ENCODE peak calls at places on chromosomes 2 and 18, in four cellular contexts. C, V, A and W are unnamed samples.
A peak's percentile ranks its signal among the peaks of the same experiment; 100 is the strongest.

GRCh38 chr2:36618381-36618780 is 20.4 kb upstream of the FEZ2 start:
- DNase-seq in C (peak; percentile 66), V (peak; percentile 83), A (peak; percentile 75), W (peak; percentile 70)

GRCh38 chr18:43662657-43663056 is 385.4 kb upstream of the SYT4 start:
- DNase-seq in C (no peak), V (no peak), A (no peak), W (no peak)

GRCh38 chr2:61328707-61329251 is 142.1 kb downstream of the USP34 start:
- DNase-seq in C (no peak), V (no peak), A (no peak), W (peak; percentile 27)

GRCh38 chr2:240564571-240565266 is 3.6 kb upstream of the RNPEPL1 start:
- DNase-seq in C (no peak), V (no peak), A (peak; percentile 73), W (no peak)

GRCh38 chr2:226609361-226609760 is 190.3 kb downstream of the IRS1 start:
- DNase-seq in C (no peak), V (no peak), A (peak; percentile 36), W (no peak)

GRCh38 chr2:45242161-45242741 is 233.0 kb upstream of the SIX2 start:
- DNase-seq in C (no peak), V (no peak), A (no peak), W (no peak)

GRCh38 chr18:8701546-8702118 is 3.7 kb upstream of the MTCL1 start:
- DNase-seq in C (no peak), V (peak; percentile 59), A (no peak), W (no peak)

GRCh38 chr2:226631671-226632070 is 167.9 kb downstream of the IRS1 start:
- DNase-seq in C (no peak), V (no peak), A (no peak), W (no peak)

GRCh38 chr18:54942569-54942968 is 16.7 kb downstream of the CCDC68 start:
- DNase-seq in C (no peak), V (no peak), A (no peak), W (no peak)

GRCh38 chr2:127157114-127157513 is 50.2 kb upstream of the BIN1 start:
- DNase-seq in C (no peak), V (no peak), A (no peak), W (no peak)

GRCh38 chr2:49490710-49491109 is 336.4 kb upstream of the FSHR start:
- DNase-seq in C (peak; percentile 86), V (peak; percentile 29), A (peak; percentile 20), W (peak; percentile 48)

GRCh38 chr18:57446322-57446721 is 11.1 kb downstream of the ONECUT2 start:
- DNase-seq in C (peak; percentile 73), V (peak; percentile 31), A (peak; percentile 55), W (no peak)

GRCh38 chr2:30230855-30231725 is at the start of gene LBH:
- DNase-seq in C (peak; percentile 66), V (no peak), A (peak; percentile 90), W (peak; percentile 88)

GRCh38 chr18:7307586-7307985 is 76.7 kb downstream of the LRRC30 start:
- DNase-seq in C (no peak), V (no peak), A (no peak), W (no peak)

GRCh38 chr2:208586516-208586915 is 179.9 kb downstream of the PTH2R start:
- DNase-seq in C (no peak), V (no peak), A (no peak), W (no peak)

GRCh38 chr18:61988100-61988499 is 95.3 kb upstream of the RNF152 start:
- DNase-seq in C (no peak), V (no peak), A (no peak), W (peak; percentile 29)

GRCh38 chr18:10783941-10784340 is 258.1 kb downstream of the NAPG start:
- DNase-seq in C (no peak), V (no peak), A (no peak), W (no peak)

GRCh38 chr2:234476766-234477165 is 20.1 kb downstream of the ARL4C start:
- DNase-seq in C (no peak), V (no peak), A (peak; percentile 18), W (no peak)

GRCh38 chr2:67485431-67485830 is 88.3 kb downstream of the ETAA1 start:
- DNase-seq in C (no peak), V (no peak), A (no peak), W (no peak)

GRCh38 chr18:68679531-68679930 is 35.4 kb downstream of the TMX3 start:
- DNase-seq in C (no peak), V (no peak), A (no peak), W (no peak)

GRCh38 chr2:214076527-214076926 is 334.3 kb upstream of the VWC2L start:
- DNase-seq in C (no peak), V (no peak), A (no peak), W (no peak)

GRCh38 chr2:188333751-188334524 is 42.3 kb downstream of the GULP1 start:
- DNase-seq in C (no peak), V (no peak), A (peak; percentile 7), W (no peak)

GRCh38 chr18:22129778-22130177 is 39.6 kb upstream of the GATA6 start:
- DNase-seq in C (no peak), V (no peak), A (no peak), W (no peak)

GRCh38 chr2:109411648-109412325 is 202.0 kb downstream of the SEPTIN10 start:
- DNase-seq in C (no peak), V (no peak), A (no peak), W (no peak)

GRCh38 chr2:61134141-61134540 is 27.8 kb upstream of the C2orf74 start:
- DNase-seq in C (no peak), V (peak; percentile 4), A (no peak), W (no peak)

GRCh38 chr18:30985753-30986152 is 56.8 kb downstream of the DSC3 start:
- DNase-seq in C (no peak), V (no peak), A (no peak), W (no peak)

GRCh38 chr18:30992231-30992630 is 50.3 kb downstream of the DSC3 start:
- DNase-seq in C (no peak), V (no peak), A (no peak), W (no peak)

GRCh38 chr18:30988440-30988839 is 54.1 kb downstream of the DSC3 start:
- DNase-seq in C (no peak), V (no peak), A (no peak), W (no peak)

GRCh38 chr18:30991397-30991796 is 51.1 kb downstream of the DSC3 start:
- DNase-seq in C (no peak), V (no peak), A (peak; percentile 53), W (no peak)

GRCh38 chr18:30987479-30988241 is 54.9 kb downstream of the DSC3 start:
- DNase-seq in C (no peak), V (no peak), A (peak; percentile 88), W (no peak)
- TF ChIP-seq SP1 in C (no peak), V (no peak), A (no peak), W (no peak)

DNA sequence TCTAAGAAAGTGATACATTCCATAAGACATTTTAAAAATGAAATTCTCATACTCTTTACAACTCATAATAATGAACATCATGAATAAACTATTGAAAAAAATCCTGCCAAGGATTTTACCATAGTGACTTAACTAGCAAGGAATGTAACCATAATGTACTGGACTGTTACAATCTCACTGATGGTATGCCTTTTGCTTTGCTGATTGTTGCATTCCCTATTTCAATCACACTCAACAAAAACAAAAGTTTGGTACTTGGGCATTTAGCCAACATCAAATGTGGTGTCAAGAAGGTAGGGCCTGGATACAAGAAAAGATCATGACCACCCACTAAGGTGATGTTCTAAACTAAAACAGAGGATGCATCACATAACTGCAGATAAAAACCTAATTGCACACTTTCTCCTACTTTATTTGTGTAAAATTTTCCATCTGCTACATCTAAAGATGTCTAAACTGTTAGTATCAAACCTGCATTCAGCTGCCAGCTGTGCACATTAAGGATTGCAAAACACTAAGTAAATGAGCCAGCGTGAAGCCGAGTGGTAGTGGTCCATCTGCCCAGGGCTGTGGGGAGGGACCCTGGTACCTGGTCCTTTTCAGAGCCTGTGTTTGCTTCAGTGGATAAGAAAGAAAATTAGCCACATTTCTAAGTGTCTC is 564.4 kb downstream of the ZEB2 start:
- DNase-seq in C (no peak), V (no peak), A (no peak), W (no peak)
- TF ChIP-seq ELF4 in C (no peak), V (no peak), A (no peak), W (no peak)

GRCh38 chr2:202681688-202682205 is 47.0 kb downstream of the FAM117B start:
- DNase-seq in C (no peak), V (no peak), A (no peak), W (no peak)
- TF ChIP-seq SP1 in C (no peak), V (no peak), A (no peak), W (no peak)

GRCh38 chr18:23506393-23506792 is 3.1 kb downstream of the RMC1 start:
- DNase-seq in C (no peak), V (no peak), A (no peak), W (no peak)

GRCh38 chr18:23502516-23503037 is 734 bp upstream of the RMC1 start:
- DNase-seq in C (no peak), V (no peak), A (peak; percentile 30), W (no peak)

GRCh38 chr18:23503967-23504352 is 649 bp downstream of the RMC1 start:
- DNase-seq in C (no peak), V (no peak), A (no peak), W (no peak)

GRCh38 chr18:23503038-23503966 is at the start of gene RMC1:
- DNase-seq in C (peak; percentile 96), V (peak; percentile 80), A (peak; percentile 98), W (peak; percentile 99)

GRCh38 chr18:23504720-23505119 is 1.4 kb downstream of the RMC1 start:
- DNase-seq in C (no peak), V (no peak), A (no peak), W (no peak)
- TF ChIP-seq ELF4 in C (no peak), V (no peak), A (no peak), W (no peak)

GRCh38 chr2:174482854-174483253 is 4.0 kb downstream of the GPR155 start:
- DNase-seq in C (no peak), V (no peak), A (no peak), W (no peak)
- TF ChIP-seq SP1 in C (no peak), V (no peak), A (no peak), W (no peak)

DNA sequence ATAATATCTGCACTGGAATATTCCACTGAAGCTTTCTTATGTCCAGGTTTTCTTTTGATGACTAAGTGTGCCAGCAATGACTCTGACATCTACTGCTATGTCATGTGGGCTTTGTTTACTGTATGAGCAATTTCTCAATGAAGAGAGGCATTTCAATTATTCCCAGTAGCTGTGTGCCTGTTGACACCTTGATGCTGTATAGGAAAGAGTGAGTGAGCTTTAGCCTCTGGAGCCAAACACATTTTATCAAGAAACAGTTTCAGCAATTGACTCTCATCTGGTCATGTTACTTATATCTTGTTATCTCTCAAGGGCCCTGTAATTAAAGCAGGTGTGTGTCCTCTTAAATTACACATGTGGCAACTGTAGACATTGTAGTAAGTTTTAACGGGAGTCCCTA is 493.2 kb upstream of the FANCL start:
- DNase-seq in C (no peak), V (peak; percentile 35), A (peak; percentile 35), W (no peak)
- TF ChIP-seq ELF4 in C (no peak), V (no peak), A (no peak), W (no peak)

GRCh38 chr18:31170335-31170734 is 7.7 kb upstream of the DSC1 start:
- DNase-seq in C (no peak), V (no peak), A (peak; percentile 18), W (no peak)
- TF ChIP-seq SP1 in C (no peak), V (no peak), A (no peak), W (no peak)